ENCODE peak calls at places on chromosomes 6 and 20, in nine cellular contexts. A is fibroblast of lung, V is psoas muscle, W is aorta, B is HAP-1, N is lower lobe of right lung, T is BE2C, H is pancreas, U is RWPE2. O is an unnamed sample.

GRCh38 chr6:6885521-6886088 is 222.2 kb upstream of the RREB1 start:
- DNase-seq in A (no peak), V (peak; percentile 60), B (no peak), N (peak; percentile 88), U (no peak), W (peak; percentile 86), H (no peak), T (no peak), O (peak; percentile 79)

GRCh38 chr6:143333081-143333480 is 117.4 kb downstream of the ADAT2 start:
- DNase-seq in T (no peak), N (no peak), A (peak; percentile 26), W (no peak), U (peak; percentile 82), V (no peak), B (no peak), H (no peak), O (no peak)

GRCh38 chr6:89976141-89977020 is 82.1 kb downstream of the GJA10 start:
- DNase-seq in N (no peak), U (no peak), V (no peak), B (no peak), H (no peak), T (no peak), W (no peak), A (no peak), O (no peak)

GRCh38 chr6:162119349-162119748 is 608.2 kb downstream of the PRKN start:
- DNase-seq in N (peak; percentile 51), B (no peak), H (no peak), W (peak; percentile 63), U (no peak), A (peak; percentile 51), T (no peak), V (peak; percentile 14), O (no peak)

GRCh38 chr6:157941101-157941863 is 40.4 kb upstream of the SYNJ2 start:
- DNase-seq in W (no peak), A (no peak), V (no peak), H (no peak), T (no peak), U (no peak), B (no peak), N (no peak), O (no peak)

GRCh38 chr20:17227669-17228623 is 1.1 kb downstream of the PCSK2 start:
- DNase-seq in T (no peak), A (peak; percentile 1), B (no peak), N (peak; percentile 41), H (no peak), V (no peak), W (peak; percentile 33), U (no peak), O (no peak)

GRCh38 chr20:21280496-21281016 is 22.6 kb upstream of the XRN2 start:
- DNase-seq in V (no peak), H (no peak), A (no peak), T (no peak), W (no peak), U (no peak), B (no peak), N (no peak), O (peak; percentile 41)

GRCh38 chr6:157094038-157094437 is 229.3 kb downstream of the TMEM242 start:
- DNase-seq in U (no peak), B (no peak), H (no peak), N (no peak), T (no peak), V (no peak), W (no peak), A (no peak), O (no peak)

GRCh38 chr6:7542878-7543394 is 1.5 kb downstream of the DSP start:
- DNase-seq in U (peak; percentile 78), T (no peak), W (no peak), V (peak; percentile 50), A (peak; percentile 41), B (peak; percentile 67), H (peak; percentile 87), N (peak; percentile 58), O (peak; percentile 85)

GRCh38 chr6:38933426-38933825 is 115.2 kb upstream of the GLP1R start:
- DNase-seq in A (no peak), T (peak; percentile 20), N (no peak), W (no peak), U (no peak), B (peak; percentile 10), V (no peak), H (no peak), O (no peak)

GRCh38 chr6:144730088-144730640 is 445.0 kb downstream of the UTRN start:
- DNase-seq in U (no peak), H (no peak), V (no peak), W (no peak), A (no peak), T (no peak), B (no peak), N (no peak), O (no peak)

GRCh38 chr20:37325206-37325605 is 20.7 kb upstream of the SRC start:
- DNase-seq in W (no peak), A (no peak), N (no peak), T (no peak), U (no peak), B (no peak), V (no peak), H (no peak), O (no peak)

GRCh38 chr6:107704377-107705013 is 119.6 kb downstream of the SCML4 start:
- DNase-seq in N (no peak), B (peak; percentile 59), H (no peak), T (peak; percentile 47), U (no peak), W (no peak), A (peak; percentile 31), V (no peak), O (peak; percentile 60)

GRCh38 chr6:98644063-98644462 is 190.3 kb upstream of the POU3F2 start:
- DNase-seq in V (no peak), W (no peak), T (no peak), B (peak; percentile 90), A (no peak), H (no peak), U (no peak), N (no peak), O (no peak)

DNA sequence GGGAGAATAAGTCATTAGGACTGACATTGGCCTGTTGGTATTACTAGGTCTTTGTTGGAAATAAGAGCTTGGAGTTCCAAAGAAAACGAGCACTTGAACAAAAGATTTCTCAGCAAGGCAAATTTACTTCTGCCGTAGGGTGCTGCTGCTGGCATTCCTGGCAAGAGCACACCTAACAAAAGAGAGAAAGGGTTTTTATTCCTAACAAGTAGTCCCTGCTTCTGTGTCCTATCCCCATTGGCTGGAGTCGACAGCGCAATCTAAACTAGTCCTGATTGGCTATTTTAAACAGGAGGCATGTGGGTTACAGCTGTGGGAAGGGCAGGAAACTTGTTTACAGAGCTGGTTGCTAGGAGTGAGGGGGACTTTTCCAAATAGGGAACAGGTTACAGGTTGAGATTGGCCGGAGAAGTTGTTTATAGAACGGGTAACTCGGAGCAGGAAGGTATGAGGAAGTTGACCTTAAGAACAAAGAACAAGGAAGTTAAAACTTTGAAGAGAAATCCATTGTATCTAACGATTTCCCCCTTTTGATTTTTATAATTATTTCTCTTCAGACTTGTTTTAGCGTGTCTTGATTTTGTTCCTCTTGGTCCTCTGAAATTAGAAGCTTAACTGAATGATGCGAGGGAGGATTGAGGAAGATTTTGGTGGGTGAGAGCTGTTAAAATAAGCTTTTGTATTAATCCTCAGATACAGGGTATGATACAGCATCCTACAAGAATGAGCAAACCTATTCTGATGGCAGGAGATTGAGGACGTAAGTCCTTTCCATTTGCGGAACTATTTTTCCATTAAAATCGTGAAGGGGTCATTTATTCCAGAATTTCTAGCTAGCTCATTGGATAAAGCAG is 3.4 kb upstream of the ZNFX1 start:
- DNase-seq in W (no peak), V (no peak), A (peak; percentile 53), U (no peak), T (peak; percentile 47), N (no peak), H (no peak), B (peak; percentile 69), O (no peak)
- H3K9me3 ChIP-seq in W (peaks cover 4% of the 10 kb centered on the region), V (peaks cover 2% of the 10 kb centered on the region), A (peaks cover 12% of the 10 kb centered on the region), U (peaks cover 21% of the 10 kb centered on the region), T (no peaks in the 10 kb centered on the region), N (peaks cover 37% of the 10 kb centered on the region), H (no peaks in the 10 kb centered on the region), B (peaks cover 22% of the 10 kb centered on the region), O (peaks cover 66% of the 10 kb centered on the region)

DNA sequence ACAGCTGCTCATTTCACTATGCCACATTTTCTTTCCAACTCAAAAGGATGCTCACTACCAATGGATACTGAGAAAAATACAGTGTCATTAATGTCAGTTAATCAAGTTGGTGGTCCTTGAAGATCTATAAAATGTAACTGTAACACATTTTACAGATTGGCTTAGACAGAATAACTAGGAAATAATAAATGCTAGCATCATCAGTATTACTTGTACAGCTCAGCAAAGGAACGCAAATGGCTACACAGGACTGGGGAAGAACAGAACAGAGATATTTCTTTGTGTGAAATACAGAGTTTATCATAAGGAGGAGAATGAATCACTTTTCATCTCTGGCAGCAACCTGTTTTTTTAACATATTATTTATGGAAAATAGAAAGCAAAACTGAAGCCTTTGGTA is 8.2 kb upstream of the QKI start:
- DNase-seq in V (no peak), U (no peak), H (no peak), A (no peak), N (no peak), T (no peak), W (no peak), B (no peak), O (no peak)
- H3K4me3 ChIP-seq in V (peak overlapping the region; percentile 69), U (peak overlapping the region; percentile 7), H (no peak overlapping the region), A (peak overlapping the region; percentile 43), N (peak overlapping the region; percentile 42), T (peak overlapping the region; percentile 9), W (no peak overlapping the region), B (no peak overlapping the region), O (no peak overlapping the region)

GRCh38 chr20:59794555-59794954 is 138.9 kb downstream of the SYCP2 start:
- DNase-seq in T (no peak), V (no peak), W (no peak), A (no peak), H (no peak), U (no peak), B (no peak), N (no peak), O (no peak)
- H3K9me3 ChIP-seq in T (no peaks in the 10 kb centered on the region), V (peaks cover 30% of the 10 kb centered on the region), W (peaks cover 6% of the 10 kb centered on the region), A (no peaks in the 10 kb centered on the region), H (no peaks in the 10 kb centered on the region), U (peaks cover 20% of the 10 kb centered on the region), B (no peaks in the 10 kb centered on the region), N (peaks cover 27% of the 10 kb centered on the region), O (peaks cover 17% of the 10 kb centered on the region)

GRCh38 chr6:53728570-53729194 is 63.1 kb upstream of the KLHL31 start:
- DNase-seq in A (peak; percentile 38), N (peak; percentile 52), U (no peak), V (peak; percentile 24), W (peak; percentile 55), T (peak; percentile 51), H (peak; percentile 38), B (peak; percentile 68), O (peak; percentile 45)
- H3K4me3 ChIP-seq in A (peak overlapping the region; percentile 44), N (no peak overlapping the region), U (no peak overlapping the region), V (no peak overlapping the region), W (no peak overlapping the region), T (no peak overlapping the region), H (no peak overlapping the region), B (no peak overlapping the region), O (no peak overlapping the region)